ENCODE peak calls at places on chromosomes 5 and 9, in six cellular contexts. One of them, this sample, is unnamed.

GRCh38 chr5:84218546-84218945 is 166.1 kb downstream of the EDIL3 start:
- DNase-seq in HCT116: no peak
- DNase-seq in H1: no peak
- DNase-seq in K562: no peak
- DNase-seq in HepG2: no peak
- DNase-seq in GM12878: no peak
- DNase-seq in this sample: no peak

GRCh38 chr5:5826911-5827310 is 404.4 kb downstream of the ICE1 start:
- DNase-seq in GM12878: no peak
- DNase-seq in HCT116: no peak
- DNase-seq in HepG2: no peak
- DNase-seq in K562: no peak
- DNase-seq in H1: no peak
- DNase-seq in this sample: no peak

GRCh38 chr5:144390133-144390532 is 219.5 kb downstream of the KCTD16 start:
- DNase-seq in K562: no peak
- DNase-seq in H1: peak; percentile 2
- DNase-seq in HCT116: no peak
- DNase-seq in GM12878: no peak
- DNase-seq in HepG2: peak; percentile 3
- DNase-seq in this sample: no peak

GRCh38 chr9:33881635-33882034 is 64.7 kb downstream of the UBE2R2 start:
- DNase-seq in K562: no peak
- DNase-seq in GM12878: no peak
- DNase-seq in HCT116: no peak
- DNase-seq in H1: no peak
- DNase-seq in HepG2: no peak
- DNase-seq in this sample: no peak

GRCh38 chr9:70791936-70792335 is 329.5 kb downstream of the TRPM3 start:
- DNase-seq in HCT116: no peak
- DNase-seq in GM12878: no peak
- DNase-seq in K562: no peak
- DNase-seq in HepG2: no peak
- DNase-seq in H1: no peak
- DNase-seq in this sample: no peak

GRCh38 chr5:170611446-170612088 is 107.7 kb downstream of the KCNIP1 start:
- DNase-seq in K562: no peak
- DNase-seq in H1: no peak
- DNase-seq in HCT116: no peak
- DNase-seq in HepG2: no peak
- DNase-seq in GM12878: no peak
- DNase-seq in this sample: no peak

GRCh38 chr5:68137451-68138190 is 77.9 kb upstream of the PIK3R1 start:
- DNase-seq in H1: no peak
- DNase-seq in GM12878: no peak
- DNase-seq in HCT116: no peak
- DNase-seq in K562: no peak
- DNase-seq in HepG2: no peak
- DNase-seq in this sample: no peak

GRCh38 chr9:109417054-109417453 is 81.1 kb downstream of the PTPN3 start:
- DNase-seq in GM12878: no peak
- DNase-seq in H1: no peak
- DNase-seq in HepG2: no peak
- DNase-seq in K562: no peak
- DNase-seq in HCT116: no peak
- DNase-seq in this sample: no peak

GRCh38 chr9:94511134-94511942 is 43.5 kb upstream of the PCAT7 start:
- DNase-seq in HCT116: no peak
- DNase-seq in HepG2: peak; percentile 63
- DNase-seq in GM12878: no peak
- DNase-seq in K562: no peak
- DNase-seq in H1: no peak
- DNase-seq in this sample: no peak

GRCh38 chr5:55626805-55627204 is 85.3 kb downstream of the SLC38A9 start:
- DNase-seq in HepG2: no peak
- DNase-seq in HCT116: no peak
- DNase-seq in K562: no peak
- DNase-seq in H1: no peak
- DNase-seq in GM12878: no peak
- DNase-seq in this sample: no peak

GRCh38 chr5:79133121-79133656 is 21.6 kb downstream of the BHMT start:
- DNase-seq in GM12878: no peak
- DNase-seq in K562: no peak
- DNase-seq in H1: no peak
- DNase-seq in HepG2: peak; percentile 7
- DNase-seq in HCT116: peak; percentile 45
- DNase-seq in this sample: no peak

GRCh38 chr9:130884542-130885421 is 11.8 kb downstream of the QRFP start:
- DNase-seq in GM12878: no peak
- DNase-seq in HepG2: no peak
- DNase-seq in H1: no peak
- DNase-seq in HCT116: no peak
- DNase-seq in K562: peak; percentile 56
- DNase-seq in this sample: no peak

GRCh38 chr9:127667127-127667844 is 39.5 kb upstream of the CFAP157 start:
- DNase-seq in GM12878: no peak
- DNase-seq in H1: no peak
- DNase-seq in K562: no peak
- DNase-seq in HepG2: no peak
- DNase-seq in HCT116: no peak
- DNase-seq in this sample: no peak

GRCh38 chr5:120160120-120160895 is 303.8 kb upstream of the PRR16 start:
- DNase-seq in HepG2: no peak
- DNase-seq in H1: no peak
- DNase-seq in HCT116: no peak
- DNase-seq in K562: no peak
- DNase-seq in GM12878: no peak
- DNase-seq in this sample: no peak

GRCh38 chr9:112033237-112034215 is 136.9 kb downstream of the UGCG start:
- DNase-seq in HepG2: peak; percentile 30
- DNase-seq in K562: no peak
- DNase-seq in GM12878: peak; percentile 78
- DNase-seq in H1: no peak
- DNase-seq in HCT116: no peak
- DNase-seq in this sample: no peak

GRCh38 chr5:2909035-2909434 is 157.6 kb upstream of the IRX2 start:
- DNase-seq in HCT116: no peak
- DNase-seq in GM12878: no peak
- DNase-seq in K562: no peak
- DNase-seq in H1: no peak
- DNase-seq in HepG2: no peak
- DNase-seq in this sample: no peak

GRCh38 chr9:133603165-133603927 is 5.8 kb downstream of the FAM163B start:
- DNase-seq in HepG2: no peak
- DNase-seq in HCT116: no peak
- DNase-seq in GM12878: no peak
- DNase-seq in K562: no peak
- DNase-seq in H1: no peak
- DNase-seq in this sample: no peak

GRCh38 chr5:139422307-139422893 is 16.9 kb downstream of the DNAJC18 start:
- DNase-seq in HCT116: peak; percentile 48
- DNase-seq in K562: peak; percentile 82
- DNase-seq in HepG2: peak; percentile 66
- DNase-seq in H1: no peak
- DNase-seq in GM12878: no peak
- DNase-seq in this sample: peak; percentile 40

GRCh38 chr9:121744002-121744686 is 92.7 kb downstream of the DAB2IP start:
- DNase-seq in HepG2: peak; percentile 74
- DNase-seq in K562: peak; percentile 54
- DNase-seq in HCT116: no peak
- DNase-seq in GM12878: no peak
- DNase-seq in H1: no peak
- DNase-seq in this sample: no peak

GRCh38 chr9:114450833-114451706 is 54.2 kb downstream of the WHRN start:
- DNase-seq in HepG2: no peak
- DNase-seq in GM12878: peak; percentile 11
- DNase-seq in H1: no peak
- DNase-seq in K562: no peak
- DNase-seq in HCT116: no peak
- DNase-seq in this sample: no peak

GRCh38 chr5:175687231-175687701 is 29.4 kb downstream of the HRH2 start:
- DNase-seq in H1: no peak
- DNase-seq in K562: no peak
- DNase-seq in HepG2: no peak
- DNase-seq in HCT116: no peak
- DNase-seq in GM12878: no peak
- DNase-seq in this sample: no peak

DNA sequence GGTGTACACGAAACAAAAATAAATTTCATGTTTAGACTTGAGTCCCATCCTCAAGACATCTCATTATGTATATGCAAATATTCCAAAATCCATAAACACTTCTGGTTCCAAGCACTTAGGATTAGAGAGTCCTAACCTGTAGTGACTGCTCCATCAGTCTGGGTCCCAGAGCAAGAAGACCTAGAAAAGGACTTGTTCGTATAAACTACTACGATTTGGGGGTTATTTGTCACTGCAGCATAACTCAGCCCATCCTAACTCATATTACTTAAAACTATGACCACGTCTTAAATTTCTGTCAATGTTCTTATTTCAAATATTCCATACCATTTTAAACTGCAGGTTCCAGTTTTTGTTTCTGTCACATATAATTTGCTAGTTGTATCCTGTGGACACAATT is 463.0 kb downstream of the AGTPBP1 start:
- DNase-seq in HCT116: no peak
- DNase-seq in K562: no peak
- DNase-seq in GM12878: no peak
- DNase-seq in HepG2: no peak
- DNase-seq in H1: no peak
- DNase-seq in this sample: no peak
- TF ChIP-seq ZNF274 in HCT116: no peak
- TF ChIP-seq ZNF274 in K562: no peak
- TF ChIP-seq ZNF274 in GM12878: no peak
- TF ChIP-seq ZNF274 in HepG2: no peak
- TF ChIP-seq ZNF274 in H1: no peak
- TF ChIP-seq ZNF274 in this sample: no peak

DNA sequence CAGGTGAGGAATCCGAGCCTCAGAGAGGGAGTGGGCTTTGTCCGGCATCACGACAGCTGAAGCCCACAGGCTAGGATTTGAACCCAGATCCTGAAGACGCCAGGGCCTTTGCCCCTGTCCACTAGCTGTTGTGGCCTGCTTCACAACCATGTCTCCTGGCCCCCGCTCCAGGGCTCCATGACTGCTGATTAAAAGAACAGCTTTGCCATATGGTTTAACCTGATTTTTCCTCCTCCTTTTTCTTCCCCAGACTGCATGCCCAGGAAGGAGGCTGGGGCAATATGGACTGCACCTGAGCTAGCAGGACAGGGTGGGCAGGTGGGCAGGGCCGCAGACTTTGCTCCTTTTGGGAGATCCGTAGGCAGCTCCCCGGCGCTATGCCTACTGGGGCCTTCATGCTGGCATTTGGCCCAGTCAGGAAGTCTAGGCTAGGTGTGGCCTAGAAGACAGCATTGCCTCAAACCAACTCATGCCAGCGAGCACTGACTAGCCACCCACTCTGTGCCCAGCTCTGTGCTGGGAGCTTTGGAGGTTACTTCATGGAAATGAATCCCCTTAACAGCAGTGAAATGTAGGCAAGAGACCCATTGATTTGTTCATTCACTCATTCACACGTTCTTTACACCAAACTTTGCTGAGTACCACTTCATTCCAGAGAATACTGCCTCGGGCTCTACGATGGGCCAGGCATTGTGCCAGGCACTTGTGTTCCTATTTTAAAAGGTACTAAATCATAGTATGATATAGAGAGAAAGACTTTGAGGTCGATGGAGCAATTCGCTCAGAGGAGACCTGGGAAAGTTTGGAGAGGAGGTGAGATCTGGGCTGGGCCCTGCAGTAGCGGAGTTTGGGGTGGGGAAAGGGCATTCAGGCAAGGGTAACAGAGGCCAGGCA is 94.2 kb upstream of the CPEB4 start:
- DNase-seq in GM12878: no peak
- DNase-seq in K562: no peak
- DNase-seq in H1: no peak
- DNase-seq in HCT116: no peak
- DNase-seq in HepG2: peak; percentile 19
- DNase-seq in this sample: no peak
- TF ChIP-seq ZNF274 in GM12878: no peak
- TF ChIP-seq ZNF274 in K562: no peak
- TF ChIP-seq ZNF274 in H1: no peak
- TF ChIP-seq ZNF274 in HCT116: no peak
- TF ChIP-seq ZNF274 in HepG2: no peak
- TF ChIP-seq ZNF274 in this sample: no peak

GRCh38 chr5:135063511-135064234 is 29.6 kb upstream of the PITX1 start:
- DNase-seq in GM12878: no peak
- DNase-seq in K562: peak; percentile 40
- DNase-seq in HCT116: no peak
- DNase-seq in HepG2: no peak
- DNase-seq in H1: no peak
- DNase-seq in this sample: no peak
- TF ChIP-seq ZNF274 in GM12878: no peak
- TF ChIP-seq ZNF274 in K562: no peak
- TF ChIP-seq ZNF274 in HCT116: no peak
- TF ChIP-seq ZNF274 in HepG2: no peak
- TF ChIP-seq ZNF274 in H1: no peak
- TF ChIP-seq ZNF274 in this sample: no peak

GRCh38 chr5:127758884-127759283 is 55.7 kb downstream of the CCDC192 start:
- DNase-seq in K562: no peak
- DNase-seq in GM12878: no peak
- DNase-seq in H1: no peak
- DNase-seq in HCT116: no peak
- DNase-seq in HepG2: no peak
- DNase-seq in this sample: no peak
- TF ChIP-seq ZNF274 in K562: no peak
- TF ChIP-seq ZNF274 in GM12878: no peak
- TF ChIP-seq ZNF274 in H1: no peak
- TF ChIP-seq ZNF274 in HCT116: no peak
- TF ChIP-seq ZNF274 in HepG2: no peak
- TF ChIP-seq ZNF274 in this sample: no peak

DNA sequence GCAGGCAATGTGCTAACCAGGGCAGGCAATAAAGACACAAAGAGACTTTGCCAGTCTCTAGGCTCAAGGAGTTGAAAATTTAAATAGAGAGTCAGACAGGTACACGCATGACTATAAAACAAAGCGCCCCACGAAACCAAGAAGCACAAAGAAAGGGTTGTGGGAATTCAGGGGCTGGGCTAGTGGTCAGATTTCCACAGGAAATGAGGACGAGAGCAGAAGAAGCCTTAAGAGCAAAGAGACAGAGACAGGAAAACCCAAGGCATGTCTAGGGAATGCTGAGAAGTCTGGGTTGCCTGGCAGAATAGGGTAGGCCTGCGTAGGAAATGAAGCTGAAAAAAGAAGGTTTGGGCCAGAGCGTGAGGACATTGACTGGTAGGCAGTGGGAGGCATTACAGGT is 51.6 kb downstream of the SLC1A3 start:
- DNase-seq in H1: no peak
- DNase-seq in GM12878: no peak
- DNase-seq in HCT116: no peak
- DNase-seq in K562: no peak
- DNase-seq in HepG2: no peak
- DNase-seq in this sample: no peak
- TF ChIP-seq ZNF274 in H1: no peak
- TF ChIP-seq ZNF274 in GM12878: no peak
- TF ChIP-seq ZNF274 in HCT116: no peak
- TF ChIP-seq ZNF274 in K562: no peak
- TF ChIP-seq ZNF274 in HepG2: no peak
- TF ChIP-seq ZNF274 in this sample: no peak

DNA sequence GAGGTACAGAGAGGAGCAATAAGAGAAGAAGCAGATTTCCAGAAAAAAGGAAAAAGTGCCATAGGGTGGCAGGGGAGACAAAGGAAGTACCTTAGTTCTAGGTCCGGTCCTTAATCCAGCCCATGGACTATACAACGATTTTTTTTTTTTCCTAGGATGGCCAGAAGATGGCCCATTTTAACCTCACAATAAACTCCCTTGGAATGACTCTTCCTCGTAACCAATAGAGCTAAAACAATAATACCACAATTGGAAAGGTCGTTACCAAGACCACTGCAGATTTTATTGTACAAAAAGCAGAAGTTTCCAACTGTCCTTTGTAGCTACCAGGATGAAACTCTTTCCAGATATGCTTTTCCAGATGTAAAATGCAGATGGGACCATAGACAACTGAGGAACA is 34.4 kb upstream of the SSBP2 start:
- DNase-seq in HCT116: no peak
- DNase-seq in GM12878: no peak
- DNase-seq in HepG2: no peak
- DNase-seq in K562: no peak
- DNase-seq in H1: no peak
- DNase-seq in this sample: no peak
- TF ChIP-seq ZNF274 in HCT116: no peak
- TF ChIP-seq ZNF274 in GM12878: no peak
- TF ChIP-seq ZNF274 in HepG2: no peak
- TF ChIP-seq ZNF274 in K562: no peak
- TF ChIP-seq ZNF274 in H1: no peak
- TF ChIP-seq ZNF274 in this sample: no peak